ENCODE peak calls at places on chromosomes 2 and 18, in four cellular contexts. One of them, this sample, is unnamed.

GRCh38 chr18:77067315-77068061 is 65.1 kb downstream of the MBP start:
- DNase-seq in IMR-90: peak
- DNase-seq in fibroblast of lung: peak
- DNase-seq in WTC11: no peak
- DNase-seq in this sample: no peak

GRCh38 chr2:217861334-217861877 is 141.4 kb downstream of the TNS1 start:
- DNase-seq in IMR-90: no peak
- DNase-seq in fibroblast of lung: no peak
- DNase-seq in WTC11: no peak
- DNase-seq in this sample: no peak

GRCh38 chr2:37781028-37781427 is 109.6 kb upstream of the CDC42EP3 start:
- DNase-seq in IMR-90: peak
- DNase-seq in fibroblast of lung: peak
- DNase-seq in WTC11: no peak
- DNase-seq in this sample: no peak

GRCh38 chr2:216740557-216741222 is 45.3 kb upstream of the IGFBP5 start:
- DNase-seq in IMR-90: peak
- DNase-seq in fibroblast of lung: peak
- DNase-seq in WTC11: no peak
- DNase-seq in this sample: no peak

GRCh38 chr2:85666016-85666415 is 2.0 kb downstream of the SFTPB start:
- DNase-seq in IMR-90: no peak
- DNase-seq in fibroblast of lung: no peak
- DNase-seq in WTC11: no peak
- DNase-seq in this sample: no peak

GRCh38 chr2:94880507-94880906 is 9.3 kb downstream of the TEKT4 start:
- DNase-seq in IMR-90: no peak
- DNase-seq in fibroblast of lung: no peak
- DNase-seq in WTC11: no peak
- DNase-seq in this sample: no peak

GRCh38 chr2:240393831-240394410 is 41.5 kb upstream of the GPC1 start:
- DNase-seq in IMR-90: peak
- DNase-seq in fibroblast of lung: peak
- DNase-seq in WTC11: peak
- DNase-seq in this sample: no peak

GRCh38 chr18:22348521-22349316 is 69.0 kb downstream of the CTAGE1 start:
- DNase-seq in IMR-90: peak
- DNase-seq in fibroblast of lung: peak
- DNase-seq in WTC11: peak
- DNase-seq in this sample: no peak

GRCh38 chr2:107663632-107664031 is 163.1 kb upstream of the RGPD4 start:
- DNase-seq in IMR-90: no peak
- DNase-seq in fibroblast of lung: no peak
- DNase-seq in WTC11: no peak
- DNase-seq in this sample: no peak

GRCh38 chr2:230910546-230911135 is 14.4 kb downstream of the GPR55 start:
- DNase-seq in IMR-90: no peak
- DNase-seq in fibroblast of lung: no peak
- DNase-seq in WTC11: no peak
- DNase-seq in this sample: no peak

GRCh38 chr2:98327776-98328175 is 18.5 kb upstream of the CNGA3 start:
- DNase-seq in IMR-90: no peak
- DNase-seq in fibroblast of lung: no peak
- DNase-seq in WTC11: no peak
- DNase-seq in this sample: no peak

GRCh38 chr2:24919100-24919976 is 699 bp downstream of the ADCY3 start:
- DNase-seq in IMR-90: peak
- DNase-seq in fibroblast of lung: peak
- DNase-seq in WTC11: no peak
- DNase-seq in this sample: peak

GRCh38 chr2:97741686-97742085 is 28.3 kb downstream of the ZAP70 start:
- DNase-seq in IMR-90: no peak
- DNase-seq in fibroblast of lung: no peak
- DNase-seq in WTC11: no peak
- DNase-seq in this sample: no peak

DNA sequence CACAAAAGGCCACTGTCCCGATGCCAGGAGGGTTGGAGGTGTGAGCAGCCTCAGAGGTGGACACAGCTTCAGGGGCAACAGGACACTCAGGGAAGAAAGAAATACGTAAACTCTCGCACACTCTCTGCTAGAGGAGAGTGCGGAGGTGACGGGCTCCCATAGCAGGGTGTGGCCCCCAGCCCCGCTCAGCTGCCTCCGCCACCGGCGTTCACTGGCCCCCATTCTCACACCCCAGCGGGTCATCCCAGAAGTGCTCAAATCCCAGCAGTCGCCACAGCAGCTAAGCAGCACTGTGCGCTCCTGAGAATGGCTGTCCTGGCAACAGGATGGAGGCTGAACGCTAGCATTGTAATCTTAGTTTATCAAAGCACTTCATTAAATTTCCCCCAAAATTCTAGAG is 315.6 kb upstream of the SALL3 start:
- DNase-seq in IMR-90: no peak
- DNase-seq in fibroblast of lung: no peak
- DNase-seq in WTC11: no peak
- DNase-seq in this sample: no peak
- TF ChIP-seq CTCF in IMR-90: no peak
- TF ChIP-seq CTCF in fibroblast of lung: no peak
- TF ChIP-seq CTCF in WTC11: no peak
- TF ChIP-seq CTCF in this sample: no peak

DNA sequence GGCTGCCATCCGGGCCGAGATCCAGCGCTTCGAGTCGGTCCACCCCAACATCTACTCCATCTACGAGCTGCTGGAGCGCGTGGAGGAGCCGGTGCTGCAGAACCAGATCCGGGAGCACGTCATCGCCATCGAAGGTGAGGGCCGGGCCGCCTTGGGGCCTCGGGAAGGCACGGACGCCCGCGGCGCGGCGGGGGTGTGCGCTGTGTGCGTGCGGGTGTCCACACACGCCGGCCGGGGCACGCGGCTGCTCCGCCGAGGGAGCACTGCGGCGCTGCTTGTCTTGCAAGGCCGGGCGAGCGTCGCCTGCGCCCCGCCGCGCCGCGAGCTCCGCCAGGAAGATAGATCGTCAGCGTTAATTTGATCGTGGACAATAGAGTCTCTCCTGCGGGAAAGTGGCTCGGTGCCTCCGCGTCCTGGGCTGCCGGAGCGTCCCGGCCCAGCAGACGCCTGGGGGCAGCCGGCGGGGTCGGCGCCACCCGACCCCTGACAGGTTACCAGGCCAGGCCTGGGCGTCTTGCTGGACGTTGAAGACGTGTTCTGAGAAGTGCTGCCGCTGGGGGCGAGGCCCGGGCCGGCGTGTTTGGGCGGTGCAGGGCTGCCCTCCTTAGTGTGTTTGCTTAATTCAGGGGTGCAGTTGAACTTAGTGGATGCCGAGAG is 1.0 kb downstream of the AGAP1 start:
- DNase-seq in IMR-90: peak
- DNase-seq in fibroblast of lung: peak
- DNase-seq in WTC11: no peak
- DNase-seq in this sample: no peak
- TF ChIP-seq CTCF in IMR-90: no peak
- TF ChIP-seq CTCF in fibroblast of lung: no peak
- TF ChIP-seq CTCF in WTC11: no peak
- TF ChIP-seq CTCF in this sample: no peak

GRCh38 chr2:200615247-200615646 is 29.4 kb downstream of the AOX1 start:
- DNase-seq in IMR-90: peak
- DNase-seq in fibroblast of lung: peak
- DNase-seq in WTC11: no peak
- DNase-seq in this sample: no peak
- TF ChIP-seq CTCF in IMR-90: peak
- TF ChIP-seq CTCF in fibroblast of lung: peak
- TF ChIP-seq CTCF in WTC11: no peak
- TF ChIP-seq CTCF in this sample: no peak

DNA sequence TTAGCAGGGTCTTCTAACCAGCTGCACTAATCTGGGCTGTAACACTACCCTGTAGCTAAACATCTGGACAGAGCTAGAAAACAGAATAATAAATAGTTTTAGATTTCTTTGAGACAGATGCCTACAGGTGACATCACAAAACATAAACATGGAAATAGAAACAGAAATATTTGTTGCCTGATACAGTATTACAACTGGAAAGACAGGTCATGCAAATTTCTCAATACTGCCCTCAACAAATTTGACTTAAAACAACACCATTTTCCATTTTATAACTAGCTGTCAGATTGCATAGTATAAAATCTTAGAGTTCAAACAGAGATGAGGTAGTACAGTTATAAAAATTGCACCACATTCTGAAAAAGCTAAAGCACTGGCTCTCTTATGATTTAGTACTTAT is 315.0 kb downstream of the NR4A2 start:
- DNase-seq in IMR-90: no peak
- DNase-seq in fibroblast of lung: no peak
- DNase-seq in WTC11: no peak
- DNase-seq in this sample: no peak
- TF ChIP-seq CTCF in IMR-90: no peak
- TF ChIP-seq CTCF in fibroblast of lung: no peak
- TF ChIP-seq CTCF in WTC11: no peak
- TF ChIP-seq CTCF in this sample: no peak

GRCh38 chr2:234003972-234004617 is 46.4 kb upstream of the SPP2 start:
- DNase-seq in IMR-90: peak
- DNase-seq in fibroblast of lung: peak
- DNase-seq in WTC11: no peak
- DNase-seq in this sample: no peak
- TF ChIP-seq CTCF in IMR-90: no peak
- TF ChIP-seq CTCF in fibroblast of lung: no peak
- TF ChIP-seq CTCF in WTC11: no peak
- TF ChIP-seq CTCF in this sample: no peak

DNA sequence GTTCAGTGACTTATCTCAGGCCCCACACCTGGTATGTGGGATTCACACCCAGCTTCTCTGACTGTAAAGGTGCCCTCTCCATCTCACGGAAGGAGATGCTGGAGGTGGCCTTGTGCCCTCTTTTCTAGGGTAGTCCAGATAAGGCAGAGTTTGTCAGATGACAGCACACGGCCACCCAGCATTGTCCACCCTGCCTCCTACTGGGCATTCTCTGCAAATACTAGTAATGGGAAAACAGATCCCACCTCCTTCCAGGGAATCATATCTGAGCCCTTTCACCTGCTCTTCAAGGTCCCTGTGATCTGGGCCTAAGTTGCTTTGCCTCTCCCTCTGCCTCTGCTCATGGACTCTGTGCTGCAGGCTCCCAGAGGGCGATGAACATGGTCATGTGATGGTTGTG is 214.7 kb downstream of the CLIP4 start:
- DNase-seq in IMR-90: no peak
- DNase-seq in fibroblast of lung: no peak
- DNase-seq in WTC11: no peak
- DNase-seq in this sample: no peak
- TF ChIP-seq CTCF in IMR-90: peak
- TF ChIP-seq CTCF in fibroblast of lung: peak
- TF ChIP-seq CTCF in WTC11: peak
- TF ChIP-seq CTCF in this sample: no peak

DNA sequence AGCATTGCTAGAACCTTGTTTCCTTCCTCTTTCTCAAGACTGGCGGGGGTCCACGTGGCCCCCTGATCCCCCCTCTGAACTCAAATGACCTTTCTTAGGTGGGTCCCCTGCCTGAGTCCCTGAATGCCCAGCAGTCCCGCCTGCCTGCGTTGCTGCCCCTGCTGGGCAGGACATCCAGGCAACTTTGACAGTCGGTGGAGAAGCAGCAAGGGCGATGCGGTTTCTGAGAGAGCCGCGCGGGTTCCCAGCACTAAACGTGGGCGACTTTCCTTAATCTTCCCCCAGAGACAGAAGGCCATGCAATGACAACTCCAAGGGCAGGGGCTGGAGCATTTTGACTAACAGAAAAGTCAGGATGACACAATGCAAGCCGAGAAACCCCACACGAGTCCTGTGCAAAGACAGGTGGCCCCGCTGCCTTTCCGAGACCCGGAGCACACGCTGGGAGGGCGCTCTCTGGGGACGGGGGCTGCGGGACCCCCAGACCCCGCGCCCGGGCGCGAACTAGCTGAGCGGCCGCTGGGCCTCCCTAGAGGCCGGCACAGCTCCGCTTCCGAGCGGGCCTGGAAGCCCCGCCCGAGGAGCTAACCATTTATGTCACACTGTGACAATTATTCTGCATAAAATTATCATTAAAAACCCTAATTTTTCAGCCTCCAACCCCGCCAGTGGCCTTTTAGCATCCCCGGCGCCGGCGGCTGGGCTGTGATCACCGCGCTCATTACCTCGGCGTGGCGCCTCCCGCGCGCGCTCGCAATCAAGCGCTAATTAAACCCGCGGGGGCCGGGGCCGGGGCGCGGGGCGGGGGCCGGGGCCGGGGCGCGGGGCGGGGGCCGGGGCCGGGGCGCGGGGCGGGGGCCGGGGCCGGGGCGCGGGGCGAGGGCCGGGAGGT is 27.4 kb downstream of the ASB18 start:
- DNase-seq in IMR-90: no peak
- DNase-seq in fibroblast of lung: no peak
- DNase-seq in WTC11: no peak
- DNase-seq in this sample: no peak
- TF ChIP-seq CTCF in IMR-90: no peak
- TF ChIP-seq CTCF in fibroblast of lung: no peak
- TF ChIP-seq CTCF in WTC11: no peak
- TF ChIP-seq CTCF in this sample: no peak

This sample was measured in GM10248.